ENCODE peak calls at places on chromosomes 7 and 10, in five cellular contexts. One of them, this sample, is unnamed.

GRCh38 chr7:128152721-128153120 is 88.4 kb upstream of the LEP start:
- DNase-seq in germinal center: no peak
- DNase-seq in erythroblast: no peak
- DNase-seq in anterior cingulate cortex: no peak
- DNase-seq in naive B cell: no peak
- DNase-seq in this sample: no peak

GRCh38 chr7:66198956-66199355 is 6.2 kb upstream of the TPST1 start:
- DNase-seq in naive B cell: no peak
- DNase-seq in erythroblast: no peak
- DNase-seq in anterior cingulate cortex: no peak
- DNase-seq in germinal center: no peak
- DNase-seq in this sample: no peak

GRCh38 chr7:17521437-17521836 is 223.0 kb downstream of the AHR start:
- DNase-seq in naive B cell: no peak
- DNase-seq in germinal center: no peak
- DNase-seq in anterior cingulate cortex: no peak
- DNase-seq in erythroblast: no peak
- DNase-seq in this sample: no peak

GRCh38 chr7:128919881-128920789 is 9.6 kb upstream of the KCP start:
- DNase-seq in germinal center: no peak
- DNase-seq in naive B cell: no peak
- DNase-seq in erythroblast: no peak
- DNase-seq in anterior cingulate cortex: no peak
- DNase-seq in this sample: no peak

GRCh38 chr10:124285587-124286527 is 132.9 kb downstream of the OAT start:
- DNase-seq in naive B cell: peak; percentile 21
- DNase-seq in anterior cingulate cortex: no peak
- DNase-seq in erythroblast: no peak
- DNase-seq in germinal center: no peak
- DNase-seq in this sample: no peak

GRCh38 chr10:71840936-71841335 is 10.1 kb downstream of the PSAP start:
- DNase-seq in naive B cell: no peak
- DNase-seq in erythroblast: no peak
- DNase-seq in anterior cingulate cortex: no peak
- DNase-seq in germinal center: no peak
- DNase-seq in this sample: no peak

GRCh38 chr10:26911811-26912461 is 51.2 kb upstream of the ABI1 start:
- DNase-seq in naive B cell: peak; percentile 7
- DNase-seq in germinal center: peak; percentile 23
- DNase-seq in erythroblast: no peak
- DNase-seq in anterior cingulate cortex: no peak
- DNase-seq in this sample: no peak

GRCh38 chr10:72133517-72133916 is 45.2 kb upstream of the SPOCK2 start:
- DNase-seq in erythroblast: no peak
- DNase-seq in naive B cell: no peak
- DNase-seq in germinal center: no peak
- DNase-seq in anterior cingulate cortex: no peak
- DNase-seq in this sample: no peak

GRCh38 chr7:151825711-151826110 is 51.2 kb downstream of the PRKAG2 start:
- DNase-seq in anterior cingulate cortex: no peak
- DNase-seq in germinal center: no peak
- DNase-seq in naive B cell: no peak
- DNase-seq in erythroblast: no peak
- DNase-seq in this sample: no peak

GRCh38 chr10:89102710-89103109 is 104.4 kb downstream of the CH25H start:
- DNase-seq in anterior cingulate cortex: no peak
- DNase-seq in naive B cell: no peak
- DNase-seq in germinal center: no peak
- DNase-seq in erythroblast: no peak
- DNase-seq in this sample: no peak

GRCh38 chr7:17661982-17662585 is 278.2 kb downstream of the SNX13 start:
- DNase-seq in germinal center: no peak
- DNase-seq in anterior cingulate cortex: no peak
- DNase-seq in naive B cell: no peak
- DNase-seq in erythroblast: no peak
- DNase-seq in this sample: no peak

GRCh38 chr10:84783909-84784308 is 455.5 kb downstream of the CCSER2 start:
- DNase-seq in germinal center: no peak
- DNase-seq in anterior cingulate cortex: no peak
- DNase-seq in erythroblast: no peak
- DNase-seq in naive B cell: no peak
- DNase-seq in this sample: no peak

GRCh38 chr10:70874061-70874460 is 14.3 kb downstream of the PCBD1 start:
- DNase-seq in germinal center: no peak
- DNase-seq in erythroblast: no peak
- DNase-seq in naive B cell: no peak
- DNase-seq in anterior cingulate cortex: no peak
- DNase-seq in this sample: no peak

GRCh38 chr7:31408120-31408729 is 67.7 kb upstream of the NEUROD6 start:
- DNase-seq in germinal center: no peak
- DNase-seq in erythroblast: no peak
- DNase-seq in anterior cingulate cortex: no peak
- DNase-seq in naive B cell: no peak
- DNase-seq in this sample: no peak

GRCh38 chr7:17530249-17530648 is 231.8 kb downstream of the AHR start:
- DNase-seq in naive B cell: no peak
- DNase-seq in erythroblast: no peak
- DNase-seq in anterior cingulate cortex: no peak
- DNase-seq in germinal center: no peak
- DNase-seq in this sample: no peak

GRCh38 chr7:140617081-140617480 is 23.5 kb downstream of the DENND2A start:
- DNase-seq in naive B cell: no peak
- DNase-seq in germinal center: no peak
- DNase-seq in anterior cingulate cortex: no peak
- DNase-seq in erythroblast: no peak
- DNase-seq in this sample: no peak

GRCh38 chr10:113062977-113063967 is 113.2 kb downstream of the TCF7L2 start:
- DNase-seq in erythroblast: peak; percentile 7
- DNase-seq in anterior cingulate cortex: no peak
- DNase-seq in germinal center: no peak
- DNase-seq in naive B cell: no peak
- DNase-seq in this sample: no peak

GRCh38 chr7:75814407-75814947 is 871 bp upstream of the CCL24 start:
- DNase-seq in erythroblast: no peak
- DNase-seq in naive B cell: no peak
- DNase-seq in germinal center: no peak
- DNase-seq in anterior cingulate cortex: no peak
- DNase-seq in this sample: no peak

GRCh38 chr7:66301249-66301648 is 96.1 kb downstream of the TPST1 start:
- DNase-seq in anterior cingulate cortex: no peak
- DNase-seq in germinal center: no peak
- DNase-seq in naive B cell: no peak
- DNase-seq in erythroblast: no peak
- DNase-seq in this sample: no peak

GRCh38 chr7:134623193-134623592 is 23.5 kb upstream of the BPGM start:
- DNase-seq in naive B cell: no peak
- DNase-seq in anterior cingulate cortex: no peak
- DNase-seq in germinal center: no peak
- DNase-seq in erythroblast: no peak
- DNase-seq in this sample: no peak